ENCODE peak calls at places on chromosome 6, in seven cellular contexts. X, O, H, T, U, K and W are unnamed samples.

GRCh38 chr6:159061805-159062563 is 17.2 kb upstream of the TAGAP start:
- ATAC-seq in T (peak), X (peak), K (peak), U (peak), O (peak), H (peak), W (peak)

GRCh38 chr6:40791004-40791403 is 203.8 kb upstream of the LRFN2 start:
- ATAC-seq in O (no peak), H (no peak), K (no peak), U (peak), X (no peak), T (no peak), W (no peak)

GRCh38 chr6:123529843-123530242 is 106.9 kb downstream of the TRDN start:
- ATAC-seq in H (no peak), K (no peak), O (no peak), X (no peak), U (no peak), T (no peak), W (no peak)

GRCh38 chr6:10416863-10417641 is 2.2 kb upstream of the TFAP2A start:
- ATAC-seq in H (no peak), K (no peak), X (no peak), U (no peak), O (no peak), T (no peak), W (no peak)

GRCh38 chr6:90144396-90144795 is 152.2 kb downstream of the BACH2 start:
- ATAC-seq in U (peak), O (no peak), T (no peak), X (peak), H (no peak), K (no peak), W (peak)

GRCh38 chr6:116323863-116324262 is 44.1 kb upstream of the TSPYL1 start:
- ATAC-seq in H (no peak), X (no peak), U (no peak), T (no peak), K (no peak), O (no peak), W (no peak)

GRCh38 chr6:87315071-87315470 is 7.3 kb upstream of the SMIM8 start:
- ATAC-seq in O (no peak), H (no peak), T (no peak), K (no peak), X (no peak), U (no peak), W (no peak)

GRCh38 chr6:153125032-153125431 is 6.0 kb downstream of the RGS17 start:
- ATAC-seq in O (no peak), K (no peak), T (no peak), X (no peak), U (no peak), H (peak), W (no peak)

GRCh38 chr6:38281131-38281530 is 358.6 kb downstream of the BTBD9 start:
- ATAC-seq in T (no peak), O (no peak), U (no peak), H (no peak), K (no peak), X (no peak), W (no peak)

GRCh38 chr6:159999240-159999671 is 30.4 kb downstream of the IGF2R start:
- ATAC-seq in O (no peak), X (peak), T (peak), U (peak), H (no peak), K (no peak), W (peak)

GRCh38 chr6:37233541-37233940 is 24.0 kb upstream of the TBC1D22B start:
- ATAC-seq in T (no peak), H (no peak), K (no peak), U (no peak), X (no peak), O (no peak), W (no peak)

GRCh38 chr6:139164001-139164400 is 29.1 kb downstream of the HECA start:
- ATAC-seq in O (no peak), X (peak), U (no peak), H (peak), K (no peak), T (no peak), W (no peak)

GRCh38 chr6:146819596-146820320 is 221.0 kb downstream of the ADGB start:
- ATAC-seq in X (no peak), K (no peak), T (no peak), O (no peak), U (no peak), H (no peak), W (no peak)